ENCODE peak calls at places on chromosome 9, in seven cellular contexts. M, B, A, P, W, U and C are unnamed samples.
A peak's percentile ranks its signal among the peaks of the same experiment; 100 is the strongest.

GRCh38 chr9:92160786-92161185 is 45.6 kb upstream of the SPTLC1 start:
- DNase-seq in W (no peak), P (no peak), M (no peak), U (no peak), B (no peak), A (no peak), C (no peak)

GRCh38 chr9:86052556-86053468 is 46.5 kb downstream of the GOLM1 start:
- DNase-seq in A (no peak), P (no peak), W (no peak), B (no peak), U (no peak), M (no peak), C (no peak)

GRCh38 chr9:73093016-73093739 is 58.5 kb upstream of the ANXA1 start:
- DNase-seq in W (no peak), B (no peak), M (no peak), A (no peak), P (no peak), U (no peak), C (no peak)

GRCh38 chr9:93288341-93288740 is 104.4 kb downstream of the WNK2 start:
- DNase-seq in P (no peak), A (no peak), M (no peak), U (no peak), W (no peak), B (no peak), C (no peak)

GRCh38 chr9:92141144-92142129 is 26.2 kb upstream of the SPTLC1 start:
- DNase-seq in W (no peak), M (peak; percentile 38), P (no peak), B (peak; percentile 26), A (no peak), U (no peak), C (peak; percentile 40)

GRCh38 chr9:8374471-8374870 is 574.9 kb upstream of the DMAC1 start:
- DNase-seq in M (no peak), B (no peak), P (no peak), U (no peak), W (no peak), A (no peak), C (no peak)

GRCh38 chr9:85949591-85950335 is 8.8 kb downstream of the NAA35 start:
- DNase-seq in M (peak; percentile 24), U (no peak), B (no peak), W (peak; percentile 34), P (no peak), A (no peak), C (no peak)

GRCh38 chr9:94891183-94891582 is 164.7 kb downstream of the AOPEP start:
- DNase-seq in B (no peak), M (no peak), W (no peak), U (no peak), A (no peak), P (no peak), C (no peak)

GRCh38 chr9:95494416-95495371 is 22.1 kb downstream of the PTCH1 start:
- DNase-seq in B (no peak), W (peak; percentile 64), U (peak; percentile 68), M (no peak), P (no peak), A (peak; percentile 81), C (peak; percentile 63)

GRCh38 chr9:83936523-83936922 is 15.3 kb upstream of the KIF27 start:
- DNase-seq in W (no peak), M (peak; percentile 30), B (no peak), U (no peak), A (no peak), P (no peak), C (no peak)

GRCh38 chr9:3001311-3001710 is 157.4 kb upstream of the PUM3 start:
- DNase-seq in U (no peak), P (no peak), A (no peak), B (no peak), M (no peak), W (no peak), C (no peak)

GRCh38 chr9:128706045-128706444 is 3.7 kb downstream of the PKN3 start:
- DNase-seq in U (no peak), W (no peak), P (no peak), B (no peak), A (no peak), M (no peak), C (no peak)

GRCh38 chr9:137304383-137305059 is 2.5 kb upstream of the NRARP start:
- DNase-seq in U (no peak), W (no peak), A (no peak), M (no peak), P (no peak), B (no peak), C (no peak)

GRCh38 chr9:87889065-87889881 is 6.6 kb downstream of the SPATA31E1 start:
- DNase-seq in P (no peak), B (no peak), M (no peak), A (no peak), U (no peak), W (no peak), C (no peak)

GRCh38 chr9:137971477-137972138 is 94.0 kb downstream of the CACNA1B start:
- DNase-seq in B (no peak), A (no peak), M (no peak), P (no peak), U (no peak), W (no peak), C (no peak)

GRCh38 chr9:127518091-127518856 is 67.0 kb downstream of the LRSAM1 start:
- DNase-seq in A (no peak), W (no peak), U (no peak), P (no peak), B (no peak), M (no peak), C (no peak)

GRCh38 chr9:114558027-114558675 is 29.4 kb upstream of the ATP6V1G1 start:
- DNase-seq in W (no peak), U (no peak), M (no peak), P (no peak), B (no peak), A (no peak), C (no peak)

GRCh38 chr9:133210202-133210532 is 1.1 kb upstream of the OBP2B start:
- DNase-seq in P (no peak), B (no peak), U (no peak), W (no peak), A (no peak), M (no peak), C (no peak)

GRCh38 chr9:22342489-22343217 is 104.0 kb upstream of the DMRTA1 start:
- DNase-seq in M (peak; percentile 43), B (no peak), A (no peak), P (no peak), U (no peak), W (peak; percentile 75), C (no peak)

GRCh38 chr9:25636026-25636425 is 42.2 kb downstream of the TUSC1 start:
- DNase-seq in B (no peak), M (no peak), P (no peak), A (no peak), W (no peak), U (no peak), C (no peak)

GRCh38 chr9:123933401-123933800 is 3.5 kb upstream of the DENND1A start:
- DNase-seq in M (peak; percentile 70), U (no peak), A (no peak), W (peak; percentile 80), P (no peak), B (no peak), C (no peak)